ENCODE peak calls at places on chromosomes 2 and 18, in four cellular contexts. B is CD8-positive, alpha-beta T cell; D is GM10248; P is stimulated activated CD4-positive, alpha-beta T cell treated with anti-CD3 and anti-CD28 coated beads, Interleukin-1b, Interleukin-23, amount 100 ng/mL, for 48 hours. K is an unnamed sample.

GRCh38 chr2:130767408-130767775 is 12.1 kb downstream of the AMER3 start:
- DNase-seq in D (no peak), B (no peak), P (no peak), K (no peak)

GRCh38 chr2:84899181-84899580 is 6.3 kb upstream of the TMSB10 start:
- DNase-seq in B (no peak), D (no peak), P (no peak), K (no peak)

GRCh38 chr2:35548171-35548570 is 807.4 kb upstream of the CRIM1 start:
- DNase-seq in B (no peak), D (no peak), P (no peak), K (no peak)

GRCh38 chr18:58180738-58181353 is 136.8 kb downstream of the NEDD4L start:
- DNase-seq in B (peak; percentile 65), P (peak; percentile 41), D (peak; percentile 75), K (peak; percentile 7)

GRCh38 chr2:220856486-220856885 is 715.6 kb downstream of the EPHA4 start:
- DNase-seq in B (no peak), D (no peak), P (no peak), K (no peak)

GRCh38 chr2:175062787-175063585 is 57.8 kb upstream of the CHN1 start:
- DNase-seq in P (no peak), B (no peak), D (no peak), K (no peak)

GRCh38 chr18:21163647-21164625 is 52.3 kb upstream of the ROCK1 start:
- DNase-seq in D (no peak), B (no peak), P (no peak), K (no peak)

GRCh38 chr18:26963292-26963691 is 97.8 kb upstream of the AQP4 start:
- DNase-seq in D (no peak), P (no peak), B (no peak), K (no peak)

GRCh38 chr2:127226132-127226519 is 6.0 kb upstream of the CYP27C1 start:
- DNase-seq in P (no peak), B (no peak), D (no peak), K (no peak)

GRCh38 chr2:137910641-137911040 is 53.6 kb upstream of the HNMT start:
- DNase-seq in D (no peak), B (no peak), P (no peak), K (no peak)

GRCh38 chr2:1837458-1837857 is 93.1 kb upstream of the PXDN start:
- DNase-seq in D (no peak), B (no peak), P (no peak), K (no peak)

GRCh38 chr2:223751012-223751411 is 86.4 kb downstream of the AP1S3 start:
- DNase-seq in D (no peak), B (no peak), P (no peak), K (no peak)

GRCh38 chr18:48825101-48825745 is 125.5 kb downstream of the SMAD7 start:
- DNase-seq in B (peak; percentile 7), D (no peak), P (no peak), K (no peak)

GRCh38 chr2:88099798-88100488 is 27.9 kb downstream of the FABP1 start:
- DNase-seq in D (no peak), B (no peak), P (no peak), K (no peak)

GRCh38 chr18:22503803-22504202 is 86.1 kb upstream of the CTAGE1 start:
- DNase-seq in B (no peak), P (no peak), D (no peak), K (no peak)

GRCh38 chr2:145352499-145352898 is 832.6 kb upstream of the ZEB2 start:
- DNase-seq in P (no peak), D (no peak), B (no peak), K (no peak)

GRCh38 chr18:46343940-46344372 is 239.8 kb downstream of the HAUS1 start:
- DNase-seq in P (peak; percentile 54), B (peak; percentile 44), D (peak; percentile 75), K (peak; percentile 18)

GRCh38 chr18:7878265-7879173 is 311.4 kb downstream of the PTPRM start:
- DNase-seq in D (no peak), P (no peak), B (no peak), K (no peak)

GRCh38 chr18:59874166-59874565 is 25.6 kb upstream of the PMAIP1 start:
- DNase-seq in P (no peak), D (no peak), B (no peak), K (no peak)

GRCh38 chr18:9779630-9780029 is 71.5 kb downstream of the RAB31 start:
- DNase-seq in D (no peak), B (no peak), P (no peak), K (no peak)

GRCh38 chr2:229591611-229592010 is 122.7 kb downstream of the DNER start:
- DNase-seq in B (no peak), P (no peak), D (no peak), K (no peak)

GRCh38 chr2:229408356-229408755 is 137.3 kb upstream of the PID1 start:
- DNase-seq in D (no peak), B (no peak), P (no peak), K (no peak)

GRCh38 chr2:63047534-63048281 is 2.9 kb upstream of the OTX1 start:
- DNase-seq in D (peak; percentile 33), B (no peak), P (no peak), K (no peak)